ENCODE peak calls at places on chromosome 10, in seven cellular contexts. Y is hepatocyte; R is SJSA1; E is SK-N-SH; Q is body of pancreas; P is CD4-positive, alpha-beta memory T cell; G is stomach. J is an unnamed sample. For H3K9me3, the result is how much of the 10 kb centered on the place peaks cover.

GRCh38 chr10:3067045-3067858 is at the start of gene PFKP:
- DNase-seq in Y (peak), R (peak), E (peak), Q (peak), P (peak), G (no peak), J (no peak)

GRCh38 chr10:3152566-3152935 is 20.0 kb downstream of the PITRM1 start:
- DNase-seq in Y (no peak), R (no peak), E (no peak), Q (no peak), P (no peak), G (no peak), J (no peak)

GRCh38 chr10:46270086-46270811 is 16.5 kb upstream of the ANTXRL start:
- DNase-seq in Y (no peak), R (no peak), E (no peak), Q (no peak), P (no peak), G (peak), J (no peak)

GRCh38 chr10:132644544-132645530 is 107.2 kb downstream of the INPP5A start:
- DNase-seq in Y (no peak), R (no peak), E (no peak), Q (peak), P (no peak), G (no peak), J (no peak)

GRCh38 chr10:129057856-129058663 is 409.0 kb upstream of the MGMT start:
- DNase-seq in Y (no peak), R (no peak), E (no peak), Q (no peak), P (peak), G (no peak), J (peak)

GRCh38 chr10:47040041-47040491 is 128.8 kb downstream of the PTPN20 start:
- DNase-seq in Y (no peak), R (no peak), E (no peak), Q (peak), P (no peak), G (no peak), J (no peak)

GRCh38 chr10:85532821-85533220 is 833.8 kb downstream of the GRID1 start:
- DNase-seq in Y (no peak), R (no peak), E (no peak), Q (no peak), P (no peak), G (no peak), J (no peak)

GRCh38 chr10:28254290-28254985 is 48.4 kb downstream of the MPP7 start:
- DNase-seq in Y (peak), R (no peak), E (no peak), Q (peak), P (no peak), G (no peak), J (no peak)

GRCh38 chr10:381346-381745 is 246.1 kb downstream of the ZMYND11 start:
- DNase-seq in Y (no peak), R (no peak), E (no peak), Q (no peak), P (no peak), G (peak), J (no peak)

GRCh38 chr10:57692255-57692980 is 575.3 kb downstream of the IPMK start:
- DNase-seq in Y (peak), R (peak), E (no peak), Q (peak), P (no peak), G (no peak), J (peak)

GRCh38 chr10:119007211-119007574 is 22.3 kb upstream of the NANOS1 start:
- DNase-seq in Y (no peak), R (no peak), E (peak), Q (no peak), P (no peak), G (no peak), J (no peak)

GRCh38 chr10:131816941-131817700 is 83.7 kb upstream of the PPP2R2D start:
- DNase-seq in Y (no peak), R (no peak), E (peak), Q (no peak), P (no peak), G (no peak), J (no peak)

GRCh38 chr10:68666280-68666760 is 54.7 kb upstream of the CCAR1 start:
- DNase-seq in Y (no peak), R (peak), E (no peak), Q (no peak), P (no peak), G (no peak), J (no peak)

GRCh38 chr10:64396105-64396504 is 874.9 kb downstream of the REEP3 start:
- DNase-seq in Y (no peak), R (peak), E (no peak), Q (no peak), P (no peak), G (no peak), J (no peak)

GRCh38 chr10:14371616-14372015 is 40.9 kb upstream of the FRMD4A start:
- DNase-seq in Y (no peak), R (no peak), E (no peak), Q (no peak), P (no peak), G (no peak), J (peak)

GRCh38 chr10:103042129-103042528 is 124.0 kb downstream of the CNNM2 start:
- DNase-seq in Y (no peak), R (no peak), E (no peak), Q (no peak), P (no peak), G (no peak), J (no peak)

GRCh38 chr10:70656489-70656888 is 15.8 kb upstream of the ADAMTS14 start:
- DNase-seq in Y (peak), R (peak), E (no peak), Q (no peak), P (no peak), G (no peak), J (peak)

GRCh38 chr10:127386606-127387327 is 162.3 kb upstream of the NPS start:
- DNase-seq in Y (no peak), R (no peak), E (no peak), Q (no peak), P (no peak), G (no peak), J (no peak)

GRCh38 chr10:133195611-133196010 is 34.4 kb upstream of the UTF1 start:
- DNase-seq in Y (no peak), R (no peak), E (no peak), Q (no peak), P (no peak), G (no peak), J (no peak)

GRCh38 chr10:117552759-117553158 is 10.2 kb downstream of the EMX2 start:
- DNase-seq in Y (no peak), R (no peak), E (no peak), Q (no peak), P (no peak), G (no peak), J (no peak)

GRCh38 chr10:62873866-62874265 is 57.7 kb upstream of the EGR2 start:
- DNase-seq in Y (no peak), R (no peak), E (no peak), Q (no peak), P (no peak), G (no peak), J (no peak)

GRCh38 chr10:119090026-119090808 is 9.6 kb upstream of the EIF3A start:
- DNase-seq in Y (no peak), R (no peak), E (no peak), Q (no peak), P (peak), G (peak), J (no peak)

GRCh38 chr10:95815133-95815532 is 59.2 kb downstream of the ENTPD1 start:
- DNase-seq in Y (no peak), R (no peak), E (no peak), Q (no peak), P (no peak), G (no peak), J (no peak)

GRCh38 chr10:72171175-72171630 is 44.6 kb upstream of the ANAPC16 start:
- DNase-seq in Y (peak), R (peak), E (no peak), Q (peak), P (no peak), G (peak), J (no peak)

GRCh38 chr10:13222151-13222550 is 12.0 kb downstream of the UCMA start:
- DNase-seq in Y (no peak), R (no peak), E (no peak), Q (no peak), P (no peak), G (no peak), J (no peak)

GRCh38 chr10:77149001-77149400 is 488.6 kb downstream of the KCNMA1 start:
- DNase-seq in Y (no peak), R (no peak), E (no peak), Q (no peak), P (no peak), G (no peak), J (no peak)

GRCh38 chr10:74541375-74541774 is 285.0 kb upstream of the KAT6B start:
- DNase-seq in Y (no peak), R (no peak), E (no peak), Q (no peak), P (no peak), G (no peak), J (no peak)

GRCh38 chr10:21523007-21523406 is 2.5 kb downstream of the SKIDA1 start:
- DNase-seq in Y (no peak), R (no peak), E (no peak), Q (no peak), P (no peak), G (no peak), J (no peak)

GRCh38 chr10:86365346-86366032 is 1.1 kb downstream of the GRID1 start:
- DNase-seq in Y (no peak), R (no peak), E (no peak), Q (peak), P (no peak), G (no peak), J (no peak)

GRCh38 chr10:69229565-69229886 is 9.4 kb downstream of the HKDC1 start:
- DNase-seq in Y (no peak), R (no peak), E (no peak), Q (no peak), P (peak), G (no peak), J (no peak)

GRCh38 chr10:125513783-125514182 is 169.2 kb downstream of the TEX36 start:
- DNase-seq in Y (no peak), R (no peak), E (no peak), Q (no peak), P (no peak), G (no peak), J (no peak)

GRCh38 chr10:79268717-79269116 is 78.6 kb upstream of the PPIF start:
- DNase-seq in Y (no peak), R (no peak), E (no peak), Q (no peak), P (no peak), G (no peak), J (no peak)

GRCh38 chr10:7756360-7756992 is 31.3 kb downstream of the KIN start:
- DNase-seq in Y (peak), R (no peak), E (no peak), Q (peak), P (no peak), G (peak), J (peak)

GRCh38 chr10:119105155-119105554 is 1.2 kb downstream of the DENND10 start:
- DNase-seq in Y (no peak), R (no peak), E (no peak), Q (no peak), P (no peak), G (no peak), J (no peak)

GRCh38 chr10:117537436-117537903 is 5.1 kb upstream of the EMX2 start:
- DNase-seq in Y (peak), R (peak), E (peak), Q (no peak), P (no peak), G (no peak), J (no peak)

GRCh38 chr10:75122505-75122904 is 11.0 kb downstream of the SAMD8 start:
- DNase-seq in Y (no peak), R (no peak), E (no peak), Q (no peak), P (no peak), G (no peak), J (no peak)

GRCh38 chr10:70940834-70941568 is 52.6 kb upstream of the PCBD1 start:
- DNase-seq in Y (peak), R (no peak), E (peak), Q (peak), P (no peak), G (peak), J (peak)

GRCh38 chr10:125086716-125087115 is 73.6 kb downstream of the CTBP2 start:
- DNase-seq in Y (no peak), R (no peak), E (no peak), Q (no peak), P (no peak), G (peak), J (no peak)

GRCh38 chr10:78727728-78728127 is 341.0 kb upstream of the ZMIZ1 start:
- DNase-seq in Y (peak), R (no peak), E (peak), Q (no peak), P (no peak), G (no peak), J (no peak)

GRCh38 chr10:35307297-35307696 is 29.0 kb upstream of the CCNY start:
- DNase-seq in Y (peak), R (no peak), E (no peak), Q (no peak), P (no peak), G (no peak), J (no peak)

GRCh38 chr10:97689637-97690036 is 2.6 kb upstream of the AVPI1 start:
- DNase-seq in Y (no peak), R (peak), E (no peak), Q (no peak), P (no peak), G (peak), J (peak)

GRCh38 chr10:97686962-97687784 is at the start of gene AVPI1:
- DNase-seq in Y (peak), R (peak), E (peak), Q (peak), P (peak), G (peak), J (peak)

GRCh38 chr10:97686301-97686961 is 610 bp downstream of the AVPI1 start:
- DNase-seq in Y (no peak), R (no peak), E (no peak), Q (no peak), P (peak), G (no peak), J (no peak)

GRCh38 chr10:97690138-97690537 is 3.1 kb upstream of the AVPI1 start:
- DNase-seq in Y (no peak), R (no peak), E (no peak), Q (no peak), P (no peak), G (no peak), J (no peak)

DNA sequence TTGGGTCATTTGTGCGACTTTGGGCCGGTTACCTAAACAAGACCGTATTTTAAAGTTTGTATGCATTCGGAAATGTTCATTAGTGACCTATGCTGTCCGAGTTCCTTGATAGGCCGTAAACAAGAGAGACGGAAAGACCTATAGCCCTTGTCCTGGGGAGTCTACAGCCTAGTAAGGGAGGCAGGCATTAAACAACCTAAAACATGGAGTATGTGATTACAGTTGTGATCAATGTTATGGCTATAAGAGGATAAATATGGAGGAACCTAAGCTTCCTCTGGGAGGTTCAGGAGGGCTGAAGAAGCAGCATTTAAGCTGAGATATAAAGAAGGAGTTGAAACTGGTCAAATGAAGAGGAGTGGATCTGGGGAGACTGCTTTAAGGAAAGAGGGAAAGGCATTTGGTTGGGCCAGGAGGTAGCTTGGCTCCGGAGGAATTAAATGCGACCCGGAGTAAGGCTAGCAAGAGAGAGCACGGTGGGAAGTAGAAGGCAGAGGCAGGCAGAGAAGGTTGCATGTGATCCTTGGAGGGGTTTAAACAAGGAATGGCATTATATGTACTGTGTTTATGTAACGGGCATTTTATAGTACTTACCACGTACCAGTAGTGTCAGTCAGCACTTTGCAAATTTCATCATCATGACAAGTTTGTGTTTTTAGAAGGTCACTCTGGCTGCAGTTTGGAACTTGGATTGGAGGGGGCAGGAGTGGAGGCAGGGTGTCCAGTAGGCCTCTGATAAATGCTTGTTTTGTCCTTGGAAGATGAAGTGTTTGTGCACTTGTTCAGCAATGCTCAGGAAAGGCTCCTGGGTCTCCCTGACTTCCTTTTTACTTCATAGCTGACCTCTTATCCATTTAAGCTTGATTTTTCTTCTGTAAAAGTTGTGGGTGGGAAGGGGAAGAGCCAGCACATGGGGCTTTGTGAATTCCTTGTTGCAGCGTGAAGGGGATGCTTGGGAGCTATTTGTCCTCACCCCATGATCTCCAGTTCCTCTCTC is 1.0 kb upstream of the AVPI1 start:
- DNase-seq in Y (no peak), R (peak), E (no peak), Q (peak), P (no peak), G (no peak), J (peak)
- H3K4me3 ChIP-seq in Y (no peak), R (peak), E (no peak), Q (no peak), P (peak), G (peak), J (peak)

GRCh38 chr10:123642697-123643096 is 23.5 kb upstream of the GPR26 start:
- DNase-seq in Y (peak), R (no peak), E (no peak), Q (no peak), P (no peak), G (peak), J (no peak)
- H3K9me3 ChIP-seq in Y (under half), R (under half), E (under half), Q (under half), P (under half), G (under half), J (under half)

DNA sequence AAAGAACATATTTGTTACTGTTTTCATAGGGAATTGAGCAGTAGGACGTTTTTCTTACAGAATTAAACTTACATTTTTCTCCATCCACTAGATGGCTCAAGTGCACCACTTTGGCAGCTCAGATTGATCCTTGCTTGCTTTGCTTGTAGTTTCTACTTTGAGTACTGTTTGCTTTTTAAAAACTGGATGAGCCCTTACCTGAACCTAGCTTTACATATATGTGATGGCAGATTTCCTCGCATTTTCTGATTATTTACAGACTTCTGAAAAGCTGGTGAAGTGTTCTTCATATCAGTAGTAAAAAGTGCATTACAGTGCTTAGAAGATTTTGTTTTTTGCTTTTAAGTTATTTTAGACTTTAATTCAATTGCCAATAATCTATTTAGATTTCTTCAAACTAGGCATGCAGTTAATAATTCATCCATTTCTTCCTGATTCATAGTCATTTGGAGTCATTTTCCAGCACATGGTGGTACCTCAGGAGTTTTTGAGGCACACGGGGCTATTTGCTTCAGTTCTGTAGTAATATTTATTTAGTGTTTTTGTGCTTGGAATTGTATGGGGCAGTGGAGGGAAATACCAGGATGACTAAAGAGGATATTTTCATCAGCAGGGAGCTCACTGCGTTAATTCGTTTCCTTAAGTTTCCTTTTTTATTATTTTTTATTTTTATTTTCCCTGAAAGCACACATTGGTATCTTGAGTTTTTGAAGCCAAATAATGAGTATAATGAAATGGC is 57.3 kb downstream of the MAPK8 start:
- DNase-seq in Y (peak), R (peak), E (peak), Q (peak), P (peak), G (peak), J (peak)
- H3K4me3 ChIP-seq in Y (no peak), R (no peak), E (no peak), Q (no peak), P (no peak), G (no peak), J (no peak)

GRCh38 chr10:10716972-10717371 is 300.7 kb upstream of the CELF2 start:
- DNase-seq in Y (no peak), R (no peak), E (no peak), Q (no peak), P (no peak), G (no peak), J (no peak)

DNA sequence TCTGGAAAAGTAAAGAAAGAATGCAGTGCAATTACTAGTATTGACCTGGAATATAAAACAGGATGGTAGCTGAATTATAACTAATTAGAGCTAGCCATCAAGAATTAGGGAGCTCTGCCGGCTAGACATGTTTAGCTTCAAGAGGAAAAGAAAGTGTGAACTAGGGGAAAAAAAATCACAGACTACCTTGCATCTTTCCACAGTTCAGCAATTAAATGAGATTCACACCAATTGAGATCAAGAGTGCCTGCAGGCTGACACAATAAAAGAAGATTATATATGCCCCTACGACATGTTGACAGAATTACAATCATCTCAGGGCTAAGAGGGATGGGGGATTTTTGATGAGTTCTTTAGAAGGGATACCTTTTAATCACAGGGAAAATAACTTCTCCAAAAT is 303.3 kb upstream of the CELF2 start:
- DNase-seq in Y (no peak), R (no peak), E (no peak), Q (no peak), P (no peak), G (no peak), J (no peak)
- H3K9me3 ChIP-seq in Y (under half), R (under half), E (under half), Q (under half), P (under half), G (under half), J (under half)

J was measured in SJCRH30.